ENCODE peak calls at places on chromosomes 2 and 18, in ten cellular contexts. O is iPS-NIHi11; F is aorta; P is esophagus squamous epithelium; E is H54; K is colonic mucosa; W is activated CD8-positive, alpha-beta memory T cell treated with anti-CD3 and anti-CD28 coated beads, Interleukin-2, amount 50 U/mL, for 48 hours; Q is HuH-7; B is astrocyte; N is EH. M is an unnamed sample.

GRCh38 chr18:9577361-9577760 is 37.0 kb downstream of the PPP4R1 start:
- DNase-seq in Q (no peak), F (no peak), O (no peak), N (peak), B (no peak), W (no peak), K (no peak), P (no peak), E (no peak), M (no peak)

GRCh38 chr2:126736133-126736874 is 80.3 kb downstream of the GYPC start:
- DNase-seq in E (no peak), F (no peak), K (peak), P (no peak), O (no peak), W (no peak), Q (peak), B (no peak), N (peak), M (no peak)

GRCh38 chr18:35441857-35442595 is 55.7 kb downstream of the INO80C start:
- DNase-seq in N (no peak), E (no peak), W (no peak), K (no peak), P (no peak), Q (no peak), O (no peak), F (no peak), B (no peak), M (no peak)

GRCh38 chr2:239263231-239263936 is 137.4 kb downstream of the HDAC4 start:
- DNase-seq in Q (no peak), K (no peak), W (no peak), O (no peak), P (no peak), E (no peak), F (no peak), N (no peak), B (no peak), M (peak)

GRCh38 chr2:108301558-108301957 is 12.9 kb downstream of the SULT1C2 start:
- DNase-seq in K (no peak), F (no peak), O (no peak), Q (no peak), E (no peak), N (no peak), P (no peak), W (no peak), B (no peak), M (no peak)

GRCh38 chr2:237707859-237708398 is 80.5 kb downstream of the LRRFIP1 start:
- DNase-seq in F (no peak), O (no peak), Q (no peak), N (no peak), K (no peak), P (no peak), W (no peak), B (no peak), E (no peak), M (no peak)

GRCh38 chr18:23106575-23106974 is 28.7 kb upstream of the CABLES1 start:
- DNase-seq in O (peak), F (peak), N (peak), Q (peak), B (peak), E (peak), P (no peak), K (peak), W (no peak), M (no peak)

GRCh38 chr2:131656816-131657633 is 129.3 kb downstream of the CCDC74A start:
- DNase-seq in Q (no peak), F (no peak), N (no peak), K (no peak), O (no peak), W (no peak), E (no peak), P (no peak), B (no peak), M (no peak)

GRCh38 chr18:13623871-13624270 is 102.5 kb downstream of the FAM210A start:
- DNase-seq in E (no peak), Q (no peak), W (no peak), K (no peak), F (no peak), P (no peak), B (no peak), N (no peak), O (no peak), M (no peak)

GRCh38 chr18:62326646-62327348 is 1.7 kb downstream of the TNFRSF11A start:
- DNase-seq in F (no peak), E (no peak), Q (no peak), P (no peak), B (no peak), W (no peak), O (no peak), N (no peak), K (no peak), M (no peak)

GRCh38 chr2:150485871-150486538 is 1.5 kb downstream of the RND3 start:
- DNase-seq in F (peak), O (peak), W (peak), P (no peak), N (peak), Q (peak), B (peak), E (no peak), K (peak), M (peak)

GRCh38 chr2:18855027-18855426 is 265.7 kb upstream of the NT5C1B start:
- DNase-seq in P (no peak), E (peak), N (peak), B (no peak), O (no peak), Q (peak), F (no peak), W (no peak), K (no peak), M (no peak)

GRCh38 chr18:3305354-3305762 is 43.4 kb downstream of the MYL12B start:
- DNase-seq in F (no peak), B (peak), O (no peak), E (peak), N (peak), W (no peak), K (no peak), Q (no peak), P (peak), M (no peak)

GRCh38 chr18:12883684-12884520 is at the start of gene PTPN2:
- DNase-seq in K (peak), F (peak), P (peak), E (peak), N (peak), W (peak), B (peak), Q (peak), O (peak), M (peak)